ENCODE peak calls at places on chromosomes 16 and 17, in six cellular contexts. One of them, this sample, is unnamed.

GRCh38 chr16:2742323-2743006 is 10.0 kb upstream of the SRRM2 start:
- DNase-seq in SK-N-SH: no peak
- DNase-seq in non-pigmented ciliary epithelial cell: no peak
- DNase-seq in hypothalamus: no peak
- DNase-seq in fibroblast of the conjunctiva: no peak
- DNase-seq in NCI-H774: no peak
- DNase-seq in this sample: no peak

GRCh38 chr16:68257906-68258800 is 6.2 kb upstream of the SLC7A6 start:
- DNase-seq in SK-N-SH: no peak
- DNase-seq in non-pigmented ciliary epithelial cell: no peak
- DNase-seq in hypothalamus: no peak
- DNase-seq in fibroblast of the conjunctiva: no peak
- DNase-seq in NCI-H774: no peak
- DNase-seq in this sample: no peak

GRCh38 chr16:87391324-87391949 is 699 bp upstream of the MAP1LC3B start:
- DNase-seq in SK-N-SH: no peak
- DNase-seq in non-pigmented ciliary epithelial cell: no peak
- DNase-seq in hypothalamus: no peak
- DNase-seq in fibroblast of the conjunctiva: no peak
- DNase-seq in NCI-H774: no peak
- DNase-seq in this sample: peak

GRCh38 chr17:45129940-45130639 is 2.2 kb downstream of the PLCD3 start:
- DNase-seq in SK-N-SH: no peak
- DNase-seq in non-pigmented ciliary epithelial cell: no peak
- DNase-seq in hypothalamus: no peak
- DNase-seq in fibroblast of the conjunctiva: no peak
- DNase-seq in NCI-H774: no peak
- DNase-seq in this sample: no peak

GRCh38 chr17:70138309-70138865 is 30.9 kb upstream of the KCNJ2 start:
- DNase-seq in SK-N-SH: no peak
- DNase-seq in non-pigmented ciliary epithelial cell: no peak
- DNase-seq in hypothalamus: no peak
- DNase-seq in fibroblast of the conjunctiva: peak
- DNase-seq in NCI-H774: no peak
- DNase-seq in this sample: no peak

GRCh38 chr17:45096141-45096540 is 35.0 kb downstream of the NMT1 start:
- DNase-seq in SK-N-SH: no peak
- DNase-seq in non-pigmented ciliary epithelial cell: no peak
- DNase-seq in hypothalamus: no peak
- DNase-seq in fibroblast of the conjunctiva: no peak
- DNase-seq in NCI-H774: no peak
- DNase-seq in this sample: no peak

GRCh38 chr17:9802294-9802693 is 10.9 kb upstream of the DHRS7C start:
- DNase-seq in SK-N-SH: no peak
- DNase-seq in non-pigmented ciliary epithelial cell: no peak
- DNase-seq in hypothalamus: no peak
- DNase-seq in fibroblast of the conjunctiva: no peak
- DNase-seq in NCI-H774: no peak
- DNase-seq in this sample: no peak

GRCh38 chr17:7439462-7440112 is at the start of gene FGF11:
- DNase-seq in SK-N-SH: peak
- DNase-seq in non-pigmented ciliary epithelial cell: no peak
- DNase-seq in hypothalamus: no peak
- DNase-seq in fibroblast of the conjunctiva: no peak
- DNase-seq in NCI-H774: no peak
- DNase-seq in this sample: no peak

GRCh38 chr17:42132941-42133340 is 10.3 kb downstream of the HSPB9 start:
- DNase-seq in SK-N-SH: no peak
- DNase-seq in non-pigmented ciliary epithelial cell: no peak
- DNase-seq in hypothalamus: peak
- DNase-seq in fibroblast of the conjunctiva: no peak
- DNase-seq in NCI-H774: no peak
- DNase-seq in this sample: no peak

This sample was measured in neuronal stem cell.